ENCODE peak calls at places on chromosomes 2 and 18, in four cellular contexts. Q is right atrium auricular region, Z is body of pancreas, N is spleen. O is an unnamed sample.
A peak's percentile ranks its signal among the peaks of the same experiment; 100 is the strongest.

GRCh38 chr18:37253424-37254255 is 312.0 kb downstream of the CELF4 start:
- DNase-seq in Z (peak; percentile 70), N (peak; percentile 66), Q (no peak), O (peak; percentile 49)

GRCh38 chr2:200377774-200378336 is 71.4 kb downstream of the SPATS2L start:
- DNase-seq in Q (no peak), N (no peak), Z (peak; percentile 66), O (peak; percentile 82)

GRCh38 chr2:41136966-41137494 is 685.1 kb upstream of the SLC8A1 start:
- DNase-seq in Q (no peak), N (no peak), Z (no peak), O (no peak)

GRCh38 chr2:69242651-69243051 is 144.4 kb downstream of the GFPT1 start:
- DNase-seq in Z (no peak), Q (no peak), N (no peak), O (no peak)

GRCh38 chr2:40168546-40168945 is 283.3 kb downstream of the SLC8A1 start:
- DNase-seq in Q (no peak), N (no peak), Z (no peak), O (no peak)

GRCh38 chr18:394997-395383 is 105.5 kb downstream of the COLEC12 start:
- DNase-seq in N (no peak), Z (peak; percentile 42), Q (no peak), O (no peak)

GRCh38 chr18:59286341-59286740 is 13.1 kb upstream of the RAX start:
- DNase-seq in Z (no peak), Q (no peak), N (no peak), O (no peak)

GRCh38 chr2:1140389-1141003 is 189.8 kb downstream of the SNTG2 start:
- DNase-seq in Q (no peak), Z (peak; percentile 37), N (no peak), O (peak; percentile 67)

GRCh38 chr18:23994361-23994902 is 20.1 kb upstream of the TTC39C start:
- DNase-seq in N (no peak), Z (peak; percentile 36), Q (peak; percentile 81), O (no peak)

DNA sequence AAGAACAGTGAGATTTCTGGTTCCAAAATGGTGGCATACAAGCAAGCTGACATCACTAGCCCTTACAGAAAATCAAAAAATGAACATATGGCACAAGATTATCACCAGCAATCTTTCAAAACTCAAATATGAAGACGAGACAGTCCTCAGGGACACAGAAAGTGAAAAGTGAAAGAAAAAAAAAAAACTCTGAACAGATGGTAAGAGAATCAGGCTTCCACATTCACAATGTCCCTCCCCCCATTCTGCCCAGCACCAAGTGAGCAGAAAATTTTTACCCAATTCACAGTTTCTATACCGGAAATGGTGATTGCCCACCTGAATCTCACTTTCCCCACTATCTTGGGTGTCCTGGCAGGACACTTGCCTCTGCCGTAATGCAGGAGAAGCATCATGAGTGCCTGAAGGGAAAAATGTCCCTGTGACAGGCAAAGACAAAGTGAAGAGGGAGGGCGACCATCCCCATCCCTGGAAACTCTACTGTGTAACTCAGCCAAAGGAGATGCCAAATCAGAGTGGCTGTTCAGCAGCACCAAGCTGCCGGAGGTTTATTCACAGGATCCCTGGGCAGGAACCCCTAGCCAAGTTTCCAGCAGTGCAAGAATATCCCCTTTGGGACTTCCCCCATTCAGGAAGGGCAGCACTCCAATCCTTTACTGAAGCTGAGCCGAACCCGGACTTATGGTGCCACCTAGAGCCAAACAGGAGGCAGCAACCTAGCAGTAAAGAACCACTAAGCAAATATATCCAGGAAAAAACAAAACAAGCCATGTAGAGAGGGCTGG is 312.2 kb downstream of the LRATD1 start:
- DNase-seq in Z (peak; percentile 38), N (no peak), Q (no peak), O (peak; percentile 39)
- TF ChIP-seq CTCF in Z (peak; percentile 19), N (no peak), Q (no peak), O (peak; percentile 28)

GRCh38 chr18:26655614-26656400 is 107.5 kb upstream of the KCTD1 start:
- DNase-seq in N (no peak), Q (no peak), Z (peak; percentile 64), O (peak; percentile 26)

GRCh38 chr18:26656401-26656943 is 108.1 kb upstream of the KCTD1 start:
- DNase-seq in Z (no peak), N (no peak), Q (no peak), O (no peak)

GRCh38 chr18:26656944-26657536 is 108.7 kb upstream of the KCTD1 start:
- DNase-seq in Q (peak; percentile 71), Z (peak; percentile 82), N (peak; percentile 91), O (peak; percentile 36)

GRCh38 chr18:26654173-26655009 is 106.0 kb upstream of the KCTD1 start:
- DNase-seq in Z (no peak), Q (no peak), N (no peak), O (no peak)

GRCh38 chr18:26655010-26655613 is 106.8 kb upstream of the KCTD1 start:
- DNase-seq in N (no peak), Z (no peak), Q (no peak), O (no peak)
- H3K4me3 ChIP-seq in N (peak overlapping the region; percentile 56), Z (peak overlapping the region; percentile 45), Q (peak overlapping the region; percentile 78), O (no peak overlapping the region)

DNA sequence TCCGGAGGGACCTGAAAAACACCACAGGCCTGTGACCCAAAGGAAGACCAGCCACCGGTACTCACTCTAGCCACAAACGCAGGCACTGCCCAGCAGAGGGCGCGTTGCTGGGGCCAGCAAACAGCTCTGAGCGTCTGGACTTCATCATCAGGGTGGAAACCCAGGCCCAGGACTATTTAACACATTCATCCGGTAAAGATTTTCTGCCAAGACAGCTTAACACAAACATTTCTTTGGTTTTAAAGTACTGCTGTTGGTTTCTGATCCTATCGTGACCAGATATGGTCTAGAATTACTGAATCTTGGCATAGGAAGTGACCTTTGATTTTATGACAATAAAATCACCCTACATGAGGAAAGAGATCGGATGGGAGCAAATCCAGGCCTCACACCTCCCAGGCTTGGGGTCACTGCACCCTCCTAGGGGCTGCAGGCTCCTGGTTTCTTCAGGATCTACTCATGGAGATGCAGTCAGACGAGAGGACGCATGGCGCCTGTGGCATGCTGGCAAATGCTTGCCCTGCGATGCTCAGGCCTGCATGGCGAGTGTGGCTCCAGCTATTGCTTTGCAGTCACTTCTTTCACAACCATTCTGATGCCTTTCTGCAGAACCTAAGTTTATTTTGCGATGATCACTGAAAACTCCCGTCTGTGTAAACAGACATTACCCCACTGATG is 130.4 kb downstream of the COL4A4 start:
- DNase-seq in Z (peak; percentile 71), N (peak; percentile 76), Q (no peak), O (peak; percentile 51)
- TF ChIP-seq CTCF in Z (peak; percentile 74), N (no peak), Q (peak; percentile 45), O (peak; percentile 54)

GRCh38 chr2:60818272-60818671 is 62.2 kb downstream of the PAPOLG start:
- DNase-seq in Q (peak; percentile 44), Z (no peak), N (no peak), O (peak; percentile 21)
- H3K4me3 ChIP-seq in Q (no peak overlapping the region), Z (no peak overlapping the region), N (no peak overlapping the region), O (no peak overlapping the region)

GRCh38 chr2:235894839-235895238 is 273.3 kb downstream of the GBX2 start:
- DNase-seq in Z (no peak), Q (no peak), N (no peak), O (no peak)
- TF ChIP-seq CTCF in Z (no peak), Q (no peak), N (no peak), O (no peak)

DNA sequence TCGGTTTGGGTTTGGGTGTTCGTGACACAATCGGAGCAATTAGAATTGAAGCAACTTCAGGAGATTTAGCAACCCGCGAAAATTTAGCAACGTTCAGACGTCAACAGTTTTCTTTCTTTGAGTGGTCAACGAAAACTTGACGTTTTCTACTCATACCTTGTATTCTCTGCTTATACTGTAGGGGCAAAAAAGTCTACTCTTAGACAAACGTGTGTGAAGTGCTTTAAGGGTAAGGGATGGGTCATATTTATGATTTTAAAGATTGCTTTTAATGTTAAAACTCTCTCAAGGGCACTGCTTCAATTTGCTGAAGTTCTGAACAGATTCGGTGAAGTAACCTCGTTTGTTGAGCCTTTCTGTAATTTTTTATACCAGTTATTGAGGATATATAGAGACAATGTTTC is 9.5 kb downstream of the OTX1 start:
- DNase-seq in Q (no peak), N (no peak), Z (no peak), O (no peak)
- H3K4me3 ChIP-seq in Q (no peak overlapping the region), N (no peak overlapping the region), Z (no peak overlapping the region), O (no peak overlapping the region)

GRCh38 chr2:35428548-35428947 is 927.0 kb upstream of the CRIM1 start:
- DNase-seq in N (no peak), Z (peak; percentile 19), Q (no peak), O (peak; percentile 52)
- TF ChIP-seq CTCF in N (no peak), Z (peak; percentile 13), Q (no peak), O (peak; percentile 72)

O was measured in Caco-2.